ENCODE peak calls at places on chromosomes 11 and 22, in eight cellular contexts. One of them, this sample, is unnamed.
A peak's percentile ranks its signal among the peaks of the same experiment; 100 is the strongest.

GRCh38 chr11:36357831-36358230 is 61.7 kb downstream of the PRR5L start:
- DNase-seq in kidney: no peak
- DNase-seq in esophagus squamous epithelium: no peak
- DNase-seq in CD4-positive, CD25-positive, alpha-beta regulatory T cell: no peak
- DNase-seq in GM23338: no peak
- DNase-seq in spleen: no peak
- DNase-seq in Peyer's patch: no peak
- DNase-seq in tibial nerve: no peak
- DNase-seq in this sample: no peak

GRCh38 chr22:31630331-31631329 is 31.4 kb downstream of the PISD start:
- DNase-seq in GM23338: peak; percentile 95
- DNase-seq in tibial nerve: peak; percentile 45
- DNase-seq in spleen: peak; percentile 98
- DNase-seq in Peyer's patch: peak; percentile 83
- DNase-seq in esophagus squamous epithelium: peak; percentile 75
- DNase-seq in CD4-positive, CD25-positive, alpha-beta regulatory T cell: peak; percentile 95
- DNase-seq in kidney: peak; percentile 96
- DNase-seq in this sample: peak; percentile 89

GRCh38 chr11:131638889-131639288 is 268.5 kb downstream of the NTM start:
- DNase-seq in Peyer's patch: no peak
- DNase-seq in tibial nerve: no peak
- DNase-seq in esophagus squamous epithelium: no peak
- DNase-seq in CD4-positive, CD25-positive, alpha-beta regulatory T cell: no peak
- DNase-seq in kidney: no peak
- DNase-seq in GM23338: no peak
- DNase-seq in spleen: no peak
- DNase-seq in this sample: no peak

GRCh38 chr11:57546869-57547518 is 9.6 kb downstream of the SMTNL1 start:
- DNase-seq in esophagus squamous epithelium: no peak
- DNase-seq in tibial nerve: no peak
- DNase-seq in GM23338: peak; percentile 67
- DNase-seq in CD4-positive, CD25-positive, alpha-beta regulatory T cell: no peak
- DNase-seq in Peyer's patch: peak; percentile 15
- DNase-seq in kidney: no peak
- DNase-seq in spleen: no peak
- DNase-seq in this sample: no peak

GRCh38 chr11:72752088-72752914 is at the start of gene ARAP1:
- DNase-seq in Peyer's patch: peak; percentile 88
- DNase-seq in CD4-positive, CD25-positive, alpha-beta regulatory T cell: peak; percentile 89
- DNase-seq in kidney: peak; percentile 92
- DNase-seq in esophagus squamous epithelium: peak; percentile 34
- DNase-seq in spleen: peak; percentile 96
- DNase-seq in GM23338: peak; percentile 83
- DNase-seq in tibial nerve: peak; percentile 47
- DNase-seq in this sample: peak; percentile 85

GRCh38 chr11:94528551-94528950 is 15.2 kb upstream of the FUT4 start:
- DNase-seq in GM23338: no peak
- DNase-seq in CD4-positive, CD25-positive, alpha-beta regulatory T cell: no peak
- DNase-seq in tibial nerve: no peak
- DNase-seq in spleen: no peak
- DNase-seq in esophagus squamous epithelium: no peak
- DNase-seq in Peyer's patch: no peak
- DNase-seq in kidney: no peak
- DNase-seq in this sample: no peak

GRCh38 chr11:67606150-67606476 is 623 bp upstream of the NDUFV1 start:
- DNase-seq in Peyer's patch: no peak
- DNase-seq in kidney: no peak
- DNase-seq in CD4-positive, CD25-positive, alpha-beta regulatory T cell: no peak
- DNase-seq in spleen: no peak
- DNase-seq in esophagus squamous epithelium: no peak
- DNase-seq in GM23338: no peak
- DNase-seq in tibial nerve: no peak
- DNase-seq in this sample: no peak

GRCh38 chr11:119666463-119667131 is 62.4 kb downstream of the NECTIN1 start:
- DNase-seq in tibial nerve: peak; percentile 67
- DNase-seq in CD4-positive, CD25-positive, alpha-beta regulatory T cell: peak; percentile 16
- DNase-seq in GM23338: peak; percentile 90
- DNase-seq in esophagus squamous epithelium: no peak
- DNase-seq in spleen: peak; percentile 92
- DNase-seq in kidney: peak; percentile 88
- DNase-seq in Peyer's patch: peak; percentile 84
- DNase-seq in this sample: peak; percentile 42

GRCh38 chr11:32893947-32894827 is 1.6 kb downstream of the QSER1 start:
- DNase-seq in CD4-positive, CD25-positive, alpha-beta regulatory T cell: peak; percentile 46
- DNase-seq in spleen: no peak
- DNase-seq in Peyer's patch: no peak
- DNase-seq in esophagus squamous epithelium: no peak
- DNase-seq in GM23338: peak; percentile 76
- DNase-seq in kidney: no peak
- DNase-seq in tibial nerve: no peak
- DNase-seq in this sample: peak; percentile 2

GRCh38 chr11:96275807-96276594 is 67.0 kb downstream of the MAML2 start:
- DNase-seq in spleen: no peak
- DNase-seq in tibial nerve: no peak
- DNase-seq in kidney: no peak
- DNase-seq in Peyer's patch: no peak
- DNase-seq in esophagus squamous epithelium: no peak
- DNase-seq in CD4-positive, CD25-positive, alpha-beta regulatory T cell: no peak
- DNase-seq in GM23338: no peak
- DNase-seq in this sample: no peak

GRCh38 chr11:100793525-100793924 is 106.4 kb downstream of the ARHGAP42 start:
- DNase-seq in kidney: no peak
- DNase-seq in tibial nerve: no peak
- DNase-seq in Peyer's patch: no peak
- DNase-seq in esophagus squamous epithelium: no peak
- DNase-seq in GM23338: no peak
- DNase-seq in CD4-positive, CD25-positive, alpha-beta regulatory T cell: no peak
- DNase-seq in spleen: no peak
- DNase-seq in this sample: no peak

GRCh38 chr11:86931965-86932332 is 23.2 kb downstream of the FZD4 start:
- DNase-seq in spleen: no peak
- DNase-seq in esophagus squamous epithelium: no peak
- DNase-seq in CD4-positive, CD25-positive, alpha-beta regulatory T cell: no peak
- DNase-seq in kidney: no peak
- DNase-seq in GM23338: no peak
- DNase-seq in tibial nerve: no peak
- DNase-seq in Peyer's patch: no peak
- DNase-seq in this sample: no peak

GRCh38 chr11:33722579-33723234 is 13.5 kb downstream of the CD59 start:
- DNase-seq in GM23338: no peak
- DNase-seq in Peyer's patch: no peak
- DNase-seq in kidney: no peak
- DNase-seq in spleen: no peak
- DNase-seq in tibial nerve: no peak
- DNase-seq in esophagus squamous epithelium: no peak
- DNase-seq in CD4-positive, CD25-positive, alpha-beta regulatory T cell: peak; percentile 22
- DNase-seq in this sample: no peak

GRCh38 chr11:15815246-15816209 is 540.8 kb downstream of the SOX6 start:
- DNase-seq in GM23338: no peak
- DNase-seq in esophagus squamous epithelium: no peak
- DNase-seq in spleen: no peak
- DNase-seq in Peyer's patch: no peak
- DNase-seq in CD4-positive, CD25-positive, alpha-beta regulatory T cell: no peak
- DNase-seq in tibial nerve: no peak
- DNase-seq in kidney: no peak
- DNase-seq in this sample: no peak

GRCh38 chr11:119218141-119218878 is 12.2 kb downstream of the CBL start:
- DNase-seq in tibial nerve: no peak
- DNase-seq in spleen: no peak
- DNase-seq in GM23338: no peak
- DNase-seq in Peyer's patch: no peak
- DNase-seq in esophagus squamous epithelium: no peak
- DNase-seq in CD4-positive, CD25-positive, alpha-beta regulatory T cell: no peak
- DNase-seq in kidney: no peak
- DNase-seq in this sample: no peak

GRCh38 chr22:35312198-35313059 is 12.7 kb downstream of the TOM1 start:
- DNase-seq in spleen: peak; percentile 30
- DNase-seq in kidney: no peak
- DNase-seq in esophagus squamous epithelium: no peak
- DNase-seq in CD4-positive, CD25-positive, alpha-beta regulatory T cell: no peak
- DNase-seq in tibial nerve: no peak
- DNase-seq in GM23338: no peak
- DNase-seq in Peyer's patch: peak; percentile 75
- DNase-seq in this sample: no peak

GRCh38 chr11:77547863-77548551 is 41.7 kb upstream of the AQP11 start:
- DNase-seq in spleen: no peak
- DNase-seq in CD4-positive, CD25-positive, alpha-beta regulatory T cell: peak; percentile 63
- DNase-seq in Peyer's patch: no peak
- DNase-seq in GM23338: peak; percentile 86
- DNase-seq in esophagus squamous epithelium: peak; percentile 3
- DNase-seq in kidney: no peak
- DNase-seq in tibial nerve: no peak
- DNase-seq in this sample: peak; percentile 38

GRCh38 chr11:85685820-85686459 is at the start of gene CCDC89:
- DNase-seq in CD4-positive, CD25-positive, alpha-beta regulatory T cell: no peak
- DNase-seq in tibial nerve: peak; percentile 46
- DNase-seq in spleen: peak; percentile 64
- DNase-seq in Peyer's patch: peak; percentile 54
- DNase-seq in esophagus squamous epithelium: peak; percentile 10
- DNase-seq in GM23338: peak; percentile 46
- DNase-seq in kidney: peak; percentile 88
- DNase-seq in this sample: no peak

GRCh38 chr11:13114566-13115465 is 105.7 kb downstream of the RASSF10 start:
- DNase-seq in esophagus squamous epithelium: no peak
- DNase-seq in Peyer's patch: no peak
- DNase-seq in CD4-positive, CD25-positive, alpha-beta regulatory T cell: no peak
- DNase-seq in GM23338: peak; percentile 69
- DNase-seq in tibial nerve: no peak
- DNase-seq in kidney: no peak
- DNase-seq in spleen: no peak
- DNase-seq in this sample: no peak

GRCh38 chr22:43031617-43032016 is 16.7 kb upstream of the PACSIN2 start:
- DNase-seq in esophagus squamous epithelium: no peak
- DNase-seq in GM23338: no peak
- DNase-seq in Peyer's patch: no peak
- DNase-seq in kidney: no peak
- DNase-seq in spleen: no peak
- DNase-seq in CD4-positive, CD25-positive, alpha-beta regulatory T cell: no peak
- DNase-seq in tibial nerve: no peak
- DNase-seq in this sample: no peak

GRCh38 chr22:19378362-19378711 is 53.2 kb downstream of the HIRA start:
- DNase-seq in CD4-positive, CD25-positive, alpha-beta regulatory T cell: no peak
- DNase-seq in kidney: no peak
- DNase-seq in esophagus squamous epithelium: no peak
- DNase-seq in Peyer's patch: no peak
- DNase-seq in tibial nerve: no peak
- DNase-seq in spleen: no peak
- DNase-seq in GM23338: no peak
- DNase-seq in this sample: no peak

GRCh38 chr11:106463796-106464201 is 386.3 kb downstream of the AASDHPPT start:
- DNase-seq in spleen: no peak
- DNase-seq in GM23338: no peak
- DNase-seq in esophagus squamous epithelium: no peak
- DNase-seq in CD4-positive, CD25-positive, alpha-beta regulatory T cell: no peak
- DNase-seq in tibial nerve: no peak
- DNase-seq in kidney: no peak
- DNase-seq in Peyer's patch: no peak
- DNase-seq in this sample: no peak

GRCh38 chr11:125166903-125167291 is 2.3 kb downstream of the PKNOX2 start:
- DNase-seq in GM23338: no peak
- DNase-seq in kidney: no peak
- DNase-seq in CD4-positive, CD25-positive, alpha-beta regulatory T cell: no peak
- DNase-seq in Peyer's patch: peak; percentile 20
- DNase-seq in esophagus squamous epithelium: no peak
- DNase-seq in spleen: no peak
- DNase-seq in tibial nerve: no peak
- DNase-seq in this sample: no peak
- H3K4me1 ChIP-seq in GM23338: peaks cover 67% of the 10 kb centered on the region
- H3K4me1 ChIP-seq in kidney: no peaks in the 10 kb centered on the region
- H3K4me1 ChIP-seq in CD4-positive, CD25-positive, alpha-beta regulatory T cell: peaks cover 22% of the 10 kb centered on the region
- H3K4me1 ChIP-seq in Peyer's patch: peaks cover 7% of the 10 kb centered on the region
- H3K4me1 ChIP-seq in esophagus squamous epithelium: peaks cover 38% of the 10 kb centered on the region
- H3K4me1 ChIP-seq in spleen: peaks cover 38% of the 10 kb centered on the region
- H3K4me1 ChIP-seq in tibial nerve: peaks cover 66% of the 10 kb centered on the region
- H3K4me1 ChIP-seq in this sample: peaks cover 22% of the 10 kb centered on the region

GRCh38 chr11:102116453-102117205 is 6.4 kb downstream of the YAP1 start:
- DNase-seq in spleen: no peak
- DNase-seq in tibial nerve: no peak
- DNase-seq in CD4-positive, CD25-positive, alpha-beta regulatory T cell: no peak
- DNase-seq in Peyer's patch: no peak
- DNase-seq in GM23338: no peak
- DNase-seq in kidney: no peak
- DNase-seq in esophagus squamous epithelium: no peak
- DNase-seq in this sample: no peak
- H3K4me1 ChIP-seq in spleen: peaks cover 19% of the 10 kb centered on the region
- H3K4me1 ChIP-seq in tibial nerve: peaks cover 90% of the 10 kb centered on the region
- H3K4me1 ChIP-seq in CD4-positive, CD25-positive, alpha-beta regulatory T cell: no peaks in the 10 kb centered on the region
- H3K4me1 ChIP-seq in Peyer's patch: no peaks in the 10 kb centered on the region
- H3K4me1 ChIP-seq in GM23338: peaks cover 77% of the 10 kb centered on the region
- H3K4me1 ChIP-seq in kidney: peaks cover 28% of the 10 kb centered on the region
- H3K4me1 ChIP-seq in esophagus squamous epithelium: peaks cover 51% of the 10 kb centered on the region
- H3K4me1 ChIP-seq in this sample: peaks cover 6% of the 10 kb centered on the region

DNA sequence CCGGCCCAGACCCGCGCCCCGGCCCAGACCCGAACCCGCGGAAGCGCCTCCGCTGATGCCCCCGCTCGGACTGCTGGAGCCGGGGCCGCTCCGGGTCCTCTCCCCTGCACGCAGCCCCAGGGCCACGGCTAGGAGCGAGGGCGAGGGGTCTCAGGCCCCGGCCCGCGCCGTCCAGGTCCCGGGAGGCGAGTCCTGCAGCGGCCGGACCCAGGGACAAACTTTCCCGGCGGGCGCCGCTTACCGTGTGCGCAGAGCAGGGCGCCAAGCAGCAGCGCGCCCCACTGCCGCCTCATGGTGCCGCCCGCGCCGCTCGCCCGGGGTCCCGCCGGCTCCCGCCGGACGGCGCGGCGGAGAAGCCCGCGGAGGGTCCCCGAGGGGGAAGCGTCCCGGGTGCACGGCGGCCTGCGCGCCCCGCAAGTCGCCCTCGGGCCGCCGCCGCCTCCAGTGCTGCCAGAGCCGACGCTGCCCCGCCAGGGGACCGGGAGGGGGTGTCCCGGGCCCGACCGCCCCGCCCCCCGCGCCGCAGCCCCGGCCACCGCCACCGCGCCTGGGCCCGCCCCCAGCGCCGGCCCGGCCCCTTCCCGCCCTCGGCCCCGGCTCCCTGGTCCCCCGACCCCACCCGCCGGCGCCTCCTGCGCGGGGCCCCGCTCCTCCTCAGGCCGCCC is at the start of gene LRP4:
- DNase-seq in esophagus squamous epithelium: no peak
- DNase-seq in spleen: peak; percentile 85
- DNase-seq in tibial nerve: no peak
- DNase-seq in Peyer's patch: peak; percentile 76
- DNase-seq in CD4-positive, CD25-positive, alpha-beta regulatory T cell: no peak
- DNase-seq in GM23338: peak; percentile 73
- DNase-seq in kidney: peak; percentile 78
- DNase-seq in this sample: peak; percentile 24
- H3K4me1 ChIP-seq in esophagus squamous epithelium: peaks cover 35% of the 10 kb centered on the region
- H3K4me1 ChIP-seq in spleen: peaks cover 61% of the 10 kb centered on the region
- H3K4me1 ChIP-seq in tibial nerve: peaks cover 58% of the 10 kb centered on the region
- H3K4me1 ChIP-seq in Peyer's patch: peaks cover 7% of the 10 kb centered on the region
- H3K4me1 ChIP-seq in CD4-positive, CD25-positive, alpha-beta regulatory T cell: peaks cover 25% of the 10 kb centered on the region
- H3K4me1 ChIP-seq in GM23338: peaks cover 38% of the 10 kb centered on the region
- H3K4me1 ChIP-seq in kidney: peaks cover 5% of the 10 kb centered on the region
- H3K4me1 ChIP-seq in this sample: peaks cover 25% of the 10 kb centered on the region

DNA sequence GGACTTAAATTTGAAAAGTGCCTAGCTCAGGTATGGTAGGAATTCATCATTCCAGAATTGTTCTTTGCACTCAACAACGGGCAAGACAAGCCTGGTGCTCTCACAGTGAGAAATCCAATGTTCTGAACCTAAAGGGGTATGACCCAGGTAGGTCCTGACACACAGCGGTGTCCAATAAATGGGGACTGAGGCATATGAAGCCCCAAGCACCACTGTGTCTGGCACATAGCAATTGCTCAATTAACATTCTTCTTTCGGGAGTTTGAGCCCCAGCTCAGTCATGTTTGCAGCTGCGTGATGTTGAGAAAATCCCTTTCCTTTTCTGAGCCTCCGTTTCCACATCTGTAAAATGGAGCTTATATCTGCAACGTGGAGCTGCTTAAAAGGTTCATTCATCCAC is 535.8 kb downstream of the MIAT start:
- DNase-seq in Peyer's patch: no peak
- DNase-seq in kidney: no peak
- DNase-seq in GM23338: no peak
- DNase-seq in esophagus squamous epithelium: no peak
- DNase-seq in spleen: no peak
- DNase-seq in CD4-positive, CD25-positive, alpha-beta regulatory T cell: no peak
- DNase-seq in tibial nerve: no peak
- DNase-seq in this sample: no peak
- H3K4me1 ChIP-seq in Peyer's patch: no peaks in the 10 kb centered on the region
- H3K4me1 ChIP-seq in kidney: no peaks in the 10 kb centered on the region
- H3K4me1 ChIP-seq in GM23338: no peaks in the 10 kb centered on the region
- H3K4me1 ChIP-seq in esophagus squamous epithelium: no peaks in the 10 kb centered on the region
- H3K4me1 ChIP-seq in spleen: no peaks in the 10 kb centered on the region
- H3K4me1 ChIP-seq in CD4-positive, CD25-positive, alpha-beta regulatory T cell: no peaks in the 10 kb centered on the region
- H3K4me1 ChIP-seq in tibial nerve: peaks cover 7% of the 10 kb centered on the region
- H3K4me1 ChIP-seq in this sample: no peaks in the 10 kb centered on the region

This sample was measured in CD4-positive, alpha-beta memory T cell.